ENCODE peak calls at places on chromosome 4, in four cellular contexts. One of them, this sample, is unnamed.

GRCh38 chr4:101217353-101218031 is 129.8 kb downstream of the PPP3CA start:
- DNase-seq in upper lobe of right lung: no peak
- DNase-seq in K562: no peak
- DNase-seq in aorta: no peak
- DNase-seq in this sample: no peak

GRCh38 chr4:95165926-95166524 is 382.7 kb downstream of the UNC5C start:
- DNase-seq in aorta: no peak
- DNase-seq in K562: peak
- DNase-seq in upper lobe of right lung: no peak
- DNase-seq in this sample: no peak

GRCh38 chr4:100954048-100954447 is 393.3 kb downstream of the PPP3CA start:
- DNase-seq in K562: no peak
- DNase-seq in upper lobe of right lung: no peak
- DNase-seq in aorta: no peak
- DNase-seq in this sample: no peak

GRCh38 chr4:110005461-110006056 is 92.9 kb downstream of the EGF start:
- DNase-seq in upper lobe of right lung: no peak
- DNase-seq in aorta: no peak
- DNase-seq in K562: peak
- DNase-seq in this sample: no peak

GRCh38 chr4:153529646-153530045 is 63.5 kb downstream of the TMEM131L start:
- DNase-seq in aorta: no peak
- DNase-seq in upper lobe of right lung: no peak
- DNase-seq in K562: no peak
- DNase-seq in this sample: no peak

GRCh38 chr4:151195801-151196200 is 81.2 kb upstream of the PRSS48 start:
- DNase-seq in aorta: no peak
- DNase-seq in K562: no peak
- DNase-seq in upper lobe of right lung: no peak
- DNase-seq in this sample: no peak

GRCh38 chr4:38612996-38613395 is 51.0 kb upstream of the KLF3 start:
- DNase-seq in aorta: no peak
- DNase-seq in K562: no peak
- DNase-seq in upper lobe of right lung: no peak
- DNase-seq in this sample: no peak

GRCh38 chr4:164396439-164396838 is 357.5 kb upstream of the SMIM31 start:
- DNase-seq in K562: no peak
- DNase-seq in aorta: no peak
- DNase-seq in upper lobe of right lung: no peak
- DNase-seq in this sample: no peak

GRCh38 chr4:163701915-163702314 is 207.4 kb downstream of the TMA16 start:
- DNase-seq in aorta: no peak
- DNase-seq in K562: no peak
- DNase-seq in upper lobe of right lung: no peak
- DNase-seq in this sample: no peak

GRCh38 chr4:8343051-8343966 is 73.8 kb downstream of the HTRA3 start:
- DNase-seq in aorta: no peak
- DNase-seq in upper lobe of right lung: no peak
- DNase-seq in K562: no peak
- DNase-seq in this sample: no peak

GRCh38 chr4:82524570-82525152 is 37.1 kb downstream of the TMEM150C start:
- DNase-seq in K562: no peak
- DNase-seq in upper lobe of right lung: no peak
- DNase-seq in aorta: no peak
- DNase-seq in this sample: no peak

GRCh38 chr4:115101675-115102074 is 11.7 kb downstream of the NDST4 start:
- DNase-seq in aorta: no peak
- DNase-seq in K562: no peak
- DNase-seq in upper lobe of right lung: no peak
- DNase-seq in this sample: no peak

GRCh38 chr4:15651682-15652081 is 3.5 kb downstream of the FBXL5 start:
- DNase-seq in K562: no peak
- DNase-seq in aorta: no peak
- DNase-seq in upper lobe of right lung: no peak
- DNase-seq in this sample: no peak

GRCh38 chr4:135243960-135244561 is 1042.5 kb upstream of the PABPC4L start:
- DNase-seq in upper lobe of right lung: no peak
- DNase-seq in aorta: no peak
- DNase-seq in K562: no peak
- DNase-seq in this sample: no peak

GRCh38 chr4:11704136-11704535 is 275.4 kb upstream of the HS3ST1 start:
- DNase-seq in K562: no peak
- DNase-seq in upper lobe of right lung: no peak
- DNase-seq in aorta: no peak
- DNase-seq in this sample: no peak

GRCh38 chr4:134935320-134935719 is 733.7 kb upstream of the PABPC4L start:
- DNase-seq in upper lobe of right lung: no peak
- DNase-seq in aorta: no peak
- DNase-seq in K562: peak
- DNase-seq in this sample: no peak

GRCh38 chr4:112523008-112523440 is 7.0 kb upstream of the NEUROG2 start:
- DNase-seq in upper lobe of right lung: no peak
- DNase-seq in K562: peak
- DNase-seq in aorta: no peak
- DNase-seq in this sample: no peak

GRCh38 chr4:7719354-7720174 is 220.1 kb downstream of the AFAP1 start:
- DNase-seq in K562: peak
- DNase-seq in aorta: peak
- DNase-seq in upper lobe of right lung: peak
- DNase-seq in this sample: no peak

GRCh38 chr4:110195561-110196205 is 2.7 kb downstream of the ELOVL6 start:
- DNase-seq in upper lobe of right lung: no peak
- DNase-seq in K562: no peak
- DNase-seq in aorta: no peak
- DNase-seq in this sample: no peak

GRCh38 chr4:67871867-67872266 is 11.9 kb downstream of the TMPRSS11D start:
- DNase-seq in K562: peak
- DNase-seq in aorta: no peak
- DNase-seq in upper lobe of right lung: no peak
- DNase-seq in this sample: no peak

GRCh38 chr4:89306486-89307184 is 965 bp downstream of the GPRIN3 start:
- DNase-seq in aorta: no peak
- DNase-seq in upper lobe of right lung: no peak
- DNase-seq in K562: no peak
- DNase-seq in this sample: no peak

GRCh38 chr4:62145276-62145675 is 945.1 kb downstream of the ADGRL3 start:
- DNase-seq in aorta: no peak
- DNase-seq in K562: no peak
- DNase-seq in upper lobe of right lung: no peak
- DNase-seq in this sample: no peak

GRCh38 chr4:120293341-120293740 is 226.7 kb upstream of the MAD2L1 start:
- DNase-seq in upper lobe of right lung: no peak
- DNase-seq in aorta: no peak
- DNase-seq in K562: no peak
- DNase-seq in this sample: no peak

GRCh38 chr4:154506253-154506652 is 14.7 kb upstream of the DCHS2 start:
- DNase-seq in upper lobe of right lung: no peak
- DNase-seq in K562: peak
- DNase-seq in aorta: no peak
- DNase-seq in this sample: no peak

GRCh38 chr4:88765729-88766128 is 68.1 kb upstream of the NAP1L5 start:
- DNase-seq in upper lobe of right lung: no peak
- DNase-seq in K562: no peak
- DNase-seq in aorta: peak
- DNase-seq in this sample: no peak

GRCh38 chr4:167119392-167119791 is 114.9 kb downstream of the SPOCK3 start:
- DNase-seq in upper lobe of right lung: no peak
- DNase-seq in K562: no peak
- DNase-seq in aorta: no peak
- DNase-seq in this sample: no peak

GRCh38 chr4:16764622-16765021 is 133.8 kb downstream of the LDB2 start:
- DNase-seq in K562: no peak
- DNase-seq in upper lobe of right lung: no peak
- DNase-seq in aorta: no peak
- DNase-seq in this sample: no peak

GRCh38 chr4:28167411-28167810 is 1306.8 kb downstream of the STIM2 start:
- DNase-seq in upper lobe of right lung: no peak
- DNase-seq in K562: no peak
- DNase-seq in aorta: no peak
- DNase-seq in this sample: no peak

GRCh38 chr4:4410271-4410670 is 23.4 kb downstream of the NSG1 start:
- DNase-seq in upper lobe of right lung: no peak
- DNase-seq in aorta: peak
- DNase-seq in K562: no peak
- DNase-seq in this sample: no peak

GRCh38 chr4:154467886-154468285 is 23.7 kb downstream of the DCHS2 start:
- DNase-seq in upper lobe of right lung: no peak
- DNase-seq in aorta: no peak
- DNase-seq in K562: no peak
- DNase-seq in this sample: no peak

GRCh38 chr4:87679449-87680169 is 29.5 kb downstream of the DMP1 start:
- DNase-seq in upper lobe of right lung: no peak
- DNase-seq in K562: peak
- DNase-seq in aorta: peak
- DNase-seq in this sample: peak

GRCh38 chr4:89583106-89583505 is 253.9 kb downstream of the SNCA start:
- DNase-seq in aorta: no peak
- DNase-seq in upper lobe of right lung: no peak
- DNase-seq in K562: no peak
- DNase-seq in this sample: no peak

GRCh38 chr4:5891563-5892320 is 1.1 kb downstream of the CRMP1 start:
- DNase-seq in K562: no peak
- DNase-seq in upper lobe of right lung: no peak
- DNase-seq in aorta: no peak
- DNase-seq in this sample: no peak

GRCh38 chr4:152525878-152526277 is 10.0 kb downstream of the FBXW7 start:
- DNase-seq in aorta: no peak
- DNase-seq in K562: no peak
- DNase-seq in upper lobe of right lung: no peak
- DNase-seq in this sample: no peak
- H3K4me3 ChIP-seq in aorta: no peak
- H3K4me3 ChIP-seq in K562: no peak
- H3K4me3 ChIP-seq in upper lobe of right lung: no peak
- H3K4me3 ChIP-seq in this sample: no peak

GRCh38 chr4:182577411-182577810 is 334.2 kb downstream of the TENM3 start:
- DNase-seq in upper lobe of right lung: no peak
- DNase-seq in K562: no peak
- DNase-seq in aorta: no peak
- DNase-seq in this sample: no peak

GRCh38 chr4:182575225-182575624 is 332.0 kb downstream of the TENM3 start:
- DNase-seq in K562: no peak
- DNase-seq in upper lobe of right lung: no peak
- DNase-seq in aorta: no peak
- DNase-seq in this sample: no peak

GRCh38 chr4:182574706-182575105 is 331.5 kb downstream of the TENM3 start:
- DNase-seq in aorta: no peak
- DNase-seq in K562: no peak
- DNase-seq in upper lobe of right lung: no peak
- DNase-seq in this sample: no peak

GRCh38 chr4:182576609-182577289 is 333.5 kb downstream of the TENM3 start:
- DNase-seq in K562: no peak
- DNase-seq in upper lobe of right lung: no peak
- DNase-seq in aorta: no peak
- DNase-seq in this sample: no peak

DNA sequence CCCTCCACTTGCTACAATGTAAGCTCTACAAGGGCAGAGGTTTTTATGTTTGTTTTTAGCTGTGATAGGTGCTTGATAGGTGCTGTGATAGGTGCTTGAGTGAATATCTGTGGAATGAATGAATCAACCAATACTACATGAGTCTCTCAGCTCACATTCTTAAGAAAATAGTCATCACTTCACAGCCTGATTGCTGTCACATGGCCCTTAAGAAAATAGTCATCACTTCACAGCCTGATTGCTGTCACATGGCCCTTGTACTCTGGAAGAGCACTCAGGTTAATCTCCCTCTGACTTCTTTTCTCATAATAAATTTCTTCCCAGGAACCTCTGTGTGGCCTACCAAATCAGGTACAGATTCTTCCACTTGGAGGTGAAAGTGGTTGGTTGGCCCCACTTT is 335.2 kb downstream of the TENM3 start:
- DNase-seq in aorta: no peak
- DNase-seq in K562: no peak
- DNase-seq in upper lobe of right lung: no peak
- DNase-seq in this sample: no peak
- H3K27ac ChIP-seq in aorta: no peak
- H3K27ac ChIP-seq in K562: no peak
- H3K27ac ChIP-seq in upper lobe of right lung: no peak
- H3K27ac ChIP-seq in this sample: no peak

GRCh38 chr4:57116245-57116644 is 6.1 kb upstream of the IGFBP7 start:
- DNase-seq in aorta: no peak
- DNase-seq in K562: no peak
- DNase-seq in upper lobe of right lung: no peak
- DNase-seq in this sample: no peak

GRCh38 chr4:57124145-57124544 is 14.0 kb upstream of the IGFBP7 start:
- DNase-seq in aorta: no peak
- DNase-seq in upper lobe of right lung: no peak
- DNase-seq in K562: no peak
- DNase-seq in this sample: no peak

GRCh38 chr4:57122959-57123358 is 12.8 kb upstream of the IGFBP7 start:
- DNase-seq in aorta: no peak
- DNase-seq in K562: no peak
- DNase-seq in upper lobe of right lung: no peak
- DNase-seq in this sample: no peak

GRCh38 chr4:57114973-57115372 is 4.8 kb upstream of the IGFBP7 start:
- DNase-seq in K562: no peak
- DNase-seq in aorta: no peak
- DNase-seq in upper lobe of right lung: no peak
- DNase-seq in this sample: no peak

DNA sequence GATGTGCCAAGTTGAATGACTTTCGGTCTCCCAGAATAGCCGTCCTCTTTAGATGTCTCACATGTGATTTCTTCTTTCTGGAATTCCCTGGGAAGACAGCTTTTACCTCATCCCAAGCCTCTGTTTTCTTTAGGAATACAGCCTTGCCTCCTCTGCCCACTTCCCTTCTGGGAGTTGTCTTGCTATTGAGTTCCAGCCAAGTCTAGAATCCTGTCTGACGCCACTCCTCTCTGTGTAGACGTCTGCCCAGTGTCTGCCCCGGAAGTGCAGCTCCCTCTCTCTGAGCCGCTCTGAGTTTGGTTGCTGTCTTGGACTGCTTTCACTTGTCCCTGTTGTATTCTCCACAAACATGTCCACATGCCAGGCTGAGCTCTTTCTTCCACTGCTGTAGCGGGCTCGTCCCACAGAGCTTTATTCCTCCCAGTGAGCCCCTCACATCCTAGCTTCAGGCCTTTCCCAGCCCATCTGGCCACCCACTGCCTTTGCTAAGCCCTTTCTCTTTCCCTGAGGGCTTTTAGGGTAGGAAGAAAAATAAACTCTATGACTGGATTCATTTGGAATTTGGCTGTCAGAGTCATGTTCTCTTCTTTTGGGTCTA is 9.0 kb upstream of the IGFBP7 start:
- DNase-seq in aorta: peak
- DNase-seq in K562: no peak
- DNase-seq in upper lobe of right lung: peak
- DNase-seq in this sample: no peak
- H3K4me3 ChIP-seq in aorta: no peak
- H3K4me3 ChIP-seq in K562: no peak
- H3K4me3 ChIP-seq in upper lobe of right lung: no peak
- H3K4me3 ChIP-seq in this sample: no peak

GRCh38 chr4:54423066-54423465 is 194.0 kb downstream of the PDGFRA start:
- DNase-seq in aorta: no peak
- DNase-seq in K562: no peak
- DNase-seq in upper lobe of right lung: no peak
- DNase-seq in this sample: no peak

GRCh38 chr4:54414545-54414944 is 185.5 kb downstream of the PDGFRA start:
- DNase-seq in aorta: no peak
- DNase-seq in K562: no peak
- DNase-seq in upper lobe of right lung: no peak
- DNase-seq in this sample: no peak

GRCh38 chr4:54418468-54418867 is 189.4 kb downstream of the PDGFRA start:
- DNase-seq in upper lobe of right lung: no peak
- DNase-seq in K562: no peak
- DNase-seq in aorta: no peak
- DNase-seq in this sample: no peak
- H3K27ac ChIP-seq in upper lobe of right lung: no peak
- H3K27ac ChIP-seq in K562: no peak
- H3K27ac ChIP-seq in aorta: no peak
- H3K27ac ChIP-seq in this sample: no peak

This sample was measured in iPS DF 6.9.